ENCODE peak calls at places on chromosomes 4 and X, in eight cellular contexts. One of them, this sample, is unnamed.

GRCh38 chr4:55754754-55755350 is 64.7 kb upstream of the EXOC1L start:
- DNase-seq in aorta: no peak
- DNase-seq in GM03348: peak
- DNase-seq in NCI-H2081: no peak
- DNase-seq in C1 segment of cervical spinal cord: no peak
- DNase-seq in SK-N-SH: no peak
- DNase-seq in NCI-H82: no peak
- DNase-seq in neural progenitor cell: no peak
- DNase-seq in this sample: no peak

GRCh38 chrX:139933904-139934303 is 1.1 kb upstream of the ATP11C start:
- DNase-seq in aorta: no peak
- DNase-seq in GM03348: no peak
- DNase-seq in NCI-H2081: no peak
- DNase-seq in C1 segment of cervical spinal cord: no peak
- DNase-seq in SK-N-SH: no peak
- DNase-seq in NCI-H82: no peak
- DNase-seq in neural progenitor cell: no peak
- DNase-seq in this sample: no peak

GRCh38 chr4:39044947-39045734 is 12.9 kb upstream of the TMEM156 start:
- DNase-seq in aorta: no peak
- DNase-seq in GM03348: peak
- DNase-seq in NCI-H2081: no peak
- DNase-seq in C1 segment of cervical spinal cord: peak
- DNase-seq in SK-N-SH: peak
- DNase-seq in NCI-H82: peak
- DNase-seq in neural progenitor cell: peak
- DNase-seq in this sample: peak

GRCh38 chrX:134548257-134548732 is 88.3 kb downstream of the HPRT1 start:
- DNase-seq in aorta: no peak
- DNase-seq in GM03348: no peak
- DNase-seq in NCI-H2081: no peak
- DNase-seq in C1 segment of cervical spinal cord: no peak
- DNase-seq in SK-N-SH: peak
- DNase-seq in NCI-H82: peak
- DNase-seq in neural progenitor cell: peak
- DNase-seq in this sample: no peak

GRCh38 chr4:3463556-3464348 is 646 bp downstream of the DOK7 start:
- DNase-seq in aorta: no peak
- DNase-seq in GM03348: no peak
- DNase-seq in NCI-H2081: no peak
- DNase-seq in C1 segment of cervical spinal cord: no peak
- DNase-seq in SK-N-SH: no peak
- DNase-seq in NCI-H82: no peak
- DNase-seq in neural progenitor cell: no peak
- DNase-seq in this sample: no peak

GRCh38 chrX:123993326-123993725 is 31.8 kb downstream of the STAG2 start:
- DNase-seq in aorta: no peak
- DNase-seq in GM03348: peak
- DNase-seq in NCI-H2081: no peak
- DNase-seq in C1 segment of cervical spinal cord: no peak
- DNase-seq in SK-N-SH: no peak
- DNase-seq in NCI-H82: peak
- DNase-seq in neural progenitor cell: no peak
- DNase-seq in this sample: peak

GRCh38 chr4:152535236-152535902 is 523 bp downstream of the FBXW7 start:
- DNase-seq in aorta: peak
- DNase-seq in GM03348: peak
- DNase-seq in NCI-H2081: no peak
- DNase-seq in C1 segment of cervical spinal cord: no peak
- DNase-seq in SK-N-SH: peak
- DNase-seq in NCI-H82: no peak
- DNase-seq in neural progenitor cell: peak
- DNase-seq in this sample: peak

GRCh38 chrX:139049455-139049854 is 337.9 kb upstream of the FGF13 start:
- DNase-seq in aorta: no peak
- DNase-seq in GM03348: peak
- DNase-seq in NCI-H2081: no peak
- DNase-seq in C1 segment of cervical spinal cord: no peak
- DNase-seq in SK-N-SH: no peak
- DNase-seq in NCI-H82: no peak
- DNase-seq in neural progenitor cell: no peak
- DNase-seq in this sample: no peak

GRCh38 chr4:2080429-2081300 is 21.5 kb downstream of the NAT8L start:
- DNase-seq in aorta: no peak
- DNase-seq in GM03348: no peak
- DNase-seq in NCI-H2081: no peak
- DNase-seq in C1 segment of cervical spinal cord: no peak
- DNase-seq in SK-N-SH: no peak
- DNase-seq in NCI-H82: no peak
- DNase-seq in neural progenitor cell: no peak
- DNase-seq in this sample: peak

GRCh38 chr4:56575820-56576429 is 70.3 kb downstream of the ARL9 start:
- DNase-seq in aorta: no peak
- DNase-seq in GM03348: peak
- DNase-seq in NCI-H2081: peak
- DNase-seq in C1 segment of cervical spinal cord: no peak
- DNase-seq in SK-N-SH: peak
- DNase-seq in NCI-H82: peak
- DNase-seq in neural progenitor cell: peak
- DNase-seq in this sample: no peak

This sample was measured in Daoy.